ENCODE peak calls at places on chromosome 20, in eight cellular contexts. A is GM12865, D is fibroblast of the aortic adventitia, Y is HFFc6, F is GM06990, G is cardiac fibroblast, B is upper lobe of left lung, S is left ventricle myocardium inferior. U is an unnamed sample.

GRCh38 chr20:17010181-17010580 is 216.7 kb upstream of the PCSK2 start:
- DNase-seq in D (no peak), Y (no peak), B (no peak), G (no peak), F (no peak), S (no peak), A (no peak), U (no peak)

GRCh38 chr20:58650181-58650775 is 805 bp upstream of the STX16 start:
- DNase-seq in D (peak), Y (no peak), G (no peak), F (peak), S (peak), B (peak), A (peak), U (peak)

GRCh38 chr20:10357974-10358373 is 76.0 kb downstream of the MKKS start:
- DNase-seq in D (peak), S (no peak), F (no peak), G (peak), B (no peak), A (no peak), Y (no peak), U (no peak)

GRCh38 chr20:25273046-25273445 is 25.2 kb downstream of the PYGB start:
- DNase-seq in G (no peak), F (no peak), D (no peak), Y (no peak), A (no peak), B (no peak), S (peak), U (no peak)

GRCh38 chr20:57667924-57668782 is 41.7 kb downstream of the PMEPA1 start:
- DNase-seq in D (no peak), B (peak), F (no peak), Y (no peak), G (no peak), A (no peak), S (no peak), U (no peak)

GRCh38 chr20:44772636-44773035 is 27.0 kb downstream of the KCNK15 start:
- DNase-seq in D (no peak), Y (no peak), B (peak), S (no peak), G (no peak), F (no peak), A (no peak), U (no peak)

GRCh38 chr20:8299921-8300320 is 167.9 kb downstream of the PLCB1 start:
- DNase-seq in A (no peak), S (no peak), B (no peak), G (peak), D (peak), F (no peak), Y (peak), U (no peak)

GRCh38 chr20:16821211-16822089 is 73.3 kb downstream of the OTOR start:
- DNase-seq in A (peak), F (peak), D (peak), B (peak), G (peak), S (no peak), Y (peak), U (peak)

GRCh38 chr20:23293689-23294088 is 56.9 kb upstream of the NXT1 start:
- DNase-seq in Y (no peak), B (no peak), F (no peak), S (peak), G (no peak), A (no peak), D (peak), U (no peak)

GRCh38 chr20:45704969-45705637 is at the start of gene WFDC10B:
- DNase-seq in F (no peak), Y (no peak), S (no peak), A (no peak), D (no peak), G (no peak), B (no peak), U (no peak)

GRCh38 chr20:32135983-32136515 is 26.5 kb downstream of the TM9SF4 start:
- DNase-seq in F (no peak), S (no peak), D (no peak), G (no peak), Y (no peak), A (no peak), B (no peak), U (no peak)

DNA sequence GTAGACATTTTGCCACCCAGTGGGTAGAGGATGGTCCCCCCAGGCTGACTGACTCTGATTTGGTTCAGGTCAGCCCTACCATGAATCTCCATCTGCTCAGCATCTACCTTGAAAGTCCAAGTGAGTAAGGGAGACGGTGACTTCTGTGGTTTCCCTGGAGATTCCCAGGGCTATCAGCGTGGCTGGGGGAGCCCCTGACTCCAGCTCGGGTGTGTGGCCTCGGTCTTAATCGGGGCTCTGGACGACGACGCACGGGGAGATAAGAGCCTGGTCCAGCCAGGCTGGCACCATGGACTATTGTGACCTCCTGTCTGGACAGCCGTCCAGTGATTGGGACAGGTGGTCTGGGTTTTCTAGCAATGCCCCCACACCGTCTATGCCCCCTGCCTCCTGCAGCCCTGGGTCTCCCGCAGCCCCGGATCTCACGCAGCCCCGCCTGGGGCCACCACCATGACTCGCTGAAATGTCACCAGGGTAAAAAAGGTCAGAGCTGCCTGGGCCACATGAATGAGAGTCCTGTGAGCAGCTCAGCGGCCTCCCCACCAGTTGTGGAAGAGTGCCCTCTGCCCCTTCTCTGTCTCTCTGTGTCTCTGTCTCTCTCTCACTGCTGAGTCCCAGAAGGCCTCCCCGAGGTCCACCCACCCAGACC is 47.1 kb upstream of the GATA5 start:
- DNase-seq in F (no peak), A (no peak), G (no peak), D (no peak), B (peak), Y (no peak), S (no peak), U (no peak)
- TF ChIP-seq CTCF in F (no peak), A (no peak), G (no peak), D (no peak), B (no peak), Y (no peak), S (no peak), U (no peak)

GRCh38 chr20:33567949-33568348 is 78.1 kb downstream of the CBFA2T2 start:
- DNase-seq in Y (no peak), F (no peak), A (no peak), S (no peak), D (no peak), G (no peak), B (no peak), U (no peak)

GRCh38 chr20:33569290-33570094 is 79.6 kb downstream of the CBFA2T2 start:
- DNase-seq in A (no peak), G (no peak), F (no peak), D (no peak), B (no peak), S (no peak), Y (no peak), U (no peak)

GRCh38 chr20:33566781-33567603 is 77.1 kb downstream of the CBFA2T2 start:
- DNase-seq in Y (no peak), B (no peak), G (no peak), F (no peak), D (no peak), A (no peak), S (no peak), U (no peak)

GRCh38 chr20:33568378-33569289 is 78.7 kb downstream of the CBFA2T2 start:
- DNase-seq in Y (no peak), S (peak), F (peak), G (peak), B (peak), D (peak), A (no peak), U (peak)

DNA sequence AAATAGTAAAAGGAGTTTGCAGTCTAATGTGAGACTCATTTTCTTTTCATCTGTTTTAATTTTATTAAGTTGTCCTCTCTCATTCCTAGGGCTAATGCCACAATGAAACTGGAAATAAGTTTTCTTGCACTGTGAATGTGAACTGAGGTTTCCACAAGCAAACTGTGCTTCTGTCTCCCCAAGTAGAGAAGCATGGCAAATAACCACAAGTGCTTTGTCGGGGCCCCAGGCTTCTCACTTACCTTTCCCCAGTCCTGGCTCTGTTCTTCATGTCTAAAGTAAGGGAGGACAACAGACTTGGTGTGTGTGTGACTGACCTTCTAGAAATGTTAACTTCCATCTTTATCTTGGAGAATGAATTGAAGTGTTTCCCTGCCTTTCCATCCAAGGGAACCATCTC is 80.8 kb downstream of the CBFA2T2 start:
- DNase-seq in D (no peak), B (no peak), Y (no peak), F (no peak), A (peak), S (no peak), G (no peak), U (peak)
- TF ChIP-seq CTCF in D (no peak), B (no peak), Y (no peak), F (no peak), A (no peak), S (no peak), G (no peak), U (no peak)

GRCh38 chr20:2399390-2399789 is 18.7 kb downstream of the TGM6 start:
- DNase-seq in S (no peak), Y (no peak), B (peak), F (no peak), D (no peak), G (no peak), A (no peak), U (no peak)

GRCh38 chr20:2401527-2401926 is 20.8 kb downstream of the TGM6 start:
- DNase-seq in F (no peak), G (no peak), Y (no peak), A (no peak), B (no peak), D (no peak), S (no peak), U (no peak)

GRCh38 chr20:2403291-2404052 is 22.8 kb downstream of the TGM6 start:
- DNase-seq in G (no peak), B (peak), D (no peak), Y (no peak), F (no peak), A (no peak), S (no peak), U (no peak)

GRCh38 chr20:2400290-2400689 is 19.6 kb downstream of the TGM6 start:
- DNase-seq in B (no peak), A (no peak), F (no peak), D (no peak), S (no peak), Y (no peak), G (no peak), U (no peak)

DNA sequence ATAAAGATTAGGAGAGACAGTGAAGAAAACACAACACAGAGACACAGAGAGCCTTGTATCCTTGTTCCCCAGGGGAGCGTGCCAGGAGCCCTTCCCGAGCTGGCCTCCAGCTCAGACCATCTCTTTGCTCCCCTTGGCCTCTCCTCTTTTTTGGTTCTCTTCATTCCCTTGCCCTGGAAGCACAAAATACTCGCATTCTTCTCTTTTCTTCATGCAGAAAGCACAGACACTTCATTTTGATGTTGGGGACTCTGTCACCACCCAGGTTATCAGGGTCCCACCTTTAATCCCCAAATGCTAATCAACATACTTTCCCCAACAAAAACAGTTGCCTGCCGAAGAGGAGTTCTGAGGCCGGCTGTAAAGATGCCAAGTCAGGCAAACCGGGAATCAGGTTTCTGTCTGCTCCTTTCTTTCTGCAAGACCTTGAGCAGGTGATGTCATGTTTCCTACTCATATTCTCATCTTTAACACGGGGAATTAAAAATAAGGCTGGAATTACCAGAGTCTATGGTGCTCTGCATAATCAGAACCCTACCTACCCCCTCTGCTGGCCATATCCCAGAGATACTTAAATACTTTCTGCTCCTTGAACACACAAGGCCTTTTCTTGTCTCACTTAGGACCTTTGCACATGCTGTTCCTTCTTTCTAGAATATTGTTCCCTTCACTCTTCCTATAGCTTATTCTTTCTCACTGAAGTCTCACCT is 21.7 kb downstream of the TGM6 start:
- DNase-seq in S (no peak), F (no peak), D (peak), B (no peak), Y (peak), A (peak), G (peak), U (no peak)
- TF ChIP-seq CTCF in S (no peak), F (no peak), D (peak), B (no peak), Y (peak), A (no peak), G (peak), U (no peak)

GRCh38 chr20:19349879-19350278 is 137.4 kb downstream of the SLC24A3 start:
- DNase-seq in A (no peak), G (no peak), Y (no peak), D (no peak), S (no peak), B (no peak), F (no peak), U (no peak)
- TF ChIP-seq CTCF in A (no peak), G (no peak), Y (no peak), D (no peak), S (no peak), B (no peak), F (no peak), U (no peak)

GRCh38 chr20:63878855-63879254 is 13.8 kb downstream of the TPD52L2 start:
- DNase-seq in S (no peak), A (no peak), G (no peak), B (no peak), F (no peak), D (no peak), Y (no peak), U (no peak)

GRCh38 chr20:63873477-63873971 is 8.5 kb downstream of the TPD52L2 start:
- DNase-seq in G (peak), D (peak), F (no peak), S (no peak), A (no peak), Y (peak), B (peak), U (no peak)

GRCh38 chr20:63876489-63877036 is 11.5 kb downstream of the TPD52L2 start:
- DNase-seq in Y (no peak), D (no peak), F (no peak), B (peak), G (no peak), S (no peak), A (no peak), U (no peak)

GRCh38 chr20:63877755-63878470 is 12.8 kb downstream of the TPD52L2 start:
- DNase-seq in G (no peak), F (no peak), A (no peak), Y (no peak), S (no peak), B (peak), D (no peak), U (no peak)

GRCh38 chr20:63874254-63874653 is 9.2 kb downstream of the TPD52L2 start:
- DNase-seq in A (no peak), Y (no peak), D (no peak), G (peak), B (no peak), S (no peak), F (no peak), U (no peak)
- TF ChIP-seq CTCF in A (no peak), Y (no peak), D (no peak), G (no peak), B (no peak), S (no peak), F (no peak), U (no peak)

GRCh38 chr20:38386852-38387251 is 40.6 kb downstream of the LBP start:
- DNase-seq in Y (no peak), B (no peak), G (no peak), S (no peak), D (no peak), F (no peak), A (no peak), U (no peak)

GRCh38 chr20:38386004-38386403 is 39.7 kb downstream of the LBP start:
- DNase-seq in A (no peak), D (no peak), B (no peak), Y (no peak), G (no peak), S (no peak), F (no peak), U (no peak)

GRCh38 chr20:38383147-38383546 is 36.9 kb downstream of the LBP start:
- DNase-seq in G (no peak), A (no peak), S (no peak), Y (no peak), B (no peak), F (no peak), D (no peak), U (no peak)

GRCh38 chr20:38392356-38392755 is 42.8 kb downstream of the SNHG17 start:
- DNase-seq in Y (no peak), D (no peak), G (no peak), F (no peak), A (no peak), B (no peak), S (no peak), U (no peak)

GRCh38 chr20:38387953-38388352 is 41.7 kb downstream of the LBP start:
- DNase-seq in S (no peak), G (no peak), D (no peak), B (no peak), F (no peak), A (no peak), Y (no peak), U (no peak)
- TF ChIP-seq CTCF in S (no peak), G (no peak), D (no peak), B (no peak), F (no peak), A (no peak), Y (no peak), U (no peak)

GRCh38 chr20:51616060-51616459 is 73.5 kb upstream of the NFATC2 start:
- DNase-seq in Y (no peak), F (no peak), S (no peak), G (no peak), D (no peak), A (peak), B (no peak), U (no peak)
- TF ChIP-seq CTCF in Y (peak), F (peak), S (no peak), G (peak), D (no peak), A (peak), B (no peak), U (no peak)

DNA sequence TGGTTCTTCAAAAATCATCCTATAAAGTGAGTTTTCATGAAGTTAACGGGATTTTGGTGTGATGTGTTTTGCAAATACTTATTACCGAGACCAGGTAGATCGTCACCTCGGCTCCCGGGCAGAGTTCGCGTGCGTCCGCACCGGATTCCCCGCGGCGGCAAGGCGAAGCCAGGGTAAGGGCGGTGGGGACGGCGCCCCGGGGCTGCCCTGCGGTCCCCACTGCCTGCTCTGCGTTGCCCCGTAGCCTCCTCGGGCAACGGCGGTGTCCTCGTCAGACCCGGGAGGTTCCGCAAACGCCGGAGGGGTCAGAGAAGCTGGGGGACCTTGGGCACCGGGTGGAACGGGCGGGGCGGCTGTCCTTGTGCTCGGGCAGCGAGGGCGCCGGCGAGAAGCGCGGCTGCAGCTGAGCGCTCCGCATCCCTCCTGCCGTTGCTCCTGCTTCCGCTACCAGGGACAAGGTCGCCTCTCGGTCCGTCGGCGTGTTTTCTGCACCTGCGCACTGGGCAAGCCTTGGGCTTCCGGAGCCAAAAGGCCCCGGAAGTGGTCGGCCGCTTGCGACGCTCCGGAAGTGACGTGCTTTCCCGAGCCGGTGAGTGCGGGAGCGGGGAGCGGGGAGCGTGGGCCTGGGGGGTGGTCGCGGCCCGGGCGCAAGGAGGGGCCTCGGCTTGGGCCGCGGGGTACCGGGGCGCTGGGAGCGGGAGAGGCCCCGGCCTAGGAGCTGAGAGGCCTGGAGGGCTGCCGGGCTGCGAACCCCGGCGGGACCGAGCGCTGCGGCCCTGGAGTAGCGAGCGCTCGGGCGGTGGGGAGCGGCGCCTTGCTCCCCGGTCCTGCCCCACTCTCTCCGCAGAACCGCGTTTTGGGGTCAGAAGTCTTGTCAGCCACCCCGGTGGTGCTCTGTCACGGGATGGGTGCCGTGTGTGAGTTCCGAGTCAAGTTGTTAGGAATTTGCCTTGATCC is at the start of gene MTG2:
- DNase-seq in F (peak), G (peak), A (peak), D (peak), B (peak), Y (peak), S (peak), U (peak)
- TF ChIP-seq CTCF in F (no peak), G (peak), A (no peak), D (no peak), B (peak), Y (no peak), S (peak), U (no peak)

DNA sequence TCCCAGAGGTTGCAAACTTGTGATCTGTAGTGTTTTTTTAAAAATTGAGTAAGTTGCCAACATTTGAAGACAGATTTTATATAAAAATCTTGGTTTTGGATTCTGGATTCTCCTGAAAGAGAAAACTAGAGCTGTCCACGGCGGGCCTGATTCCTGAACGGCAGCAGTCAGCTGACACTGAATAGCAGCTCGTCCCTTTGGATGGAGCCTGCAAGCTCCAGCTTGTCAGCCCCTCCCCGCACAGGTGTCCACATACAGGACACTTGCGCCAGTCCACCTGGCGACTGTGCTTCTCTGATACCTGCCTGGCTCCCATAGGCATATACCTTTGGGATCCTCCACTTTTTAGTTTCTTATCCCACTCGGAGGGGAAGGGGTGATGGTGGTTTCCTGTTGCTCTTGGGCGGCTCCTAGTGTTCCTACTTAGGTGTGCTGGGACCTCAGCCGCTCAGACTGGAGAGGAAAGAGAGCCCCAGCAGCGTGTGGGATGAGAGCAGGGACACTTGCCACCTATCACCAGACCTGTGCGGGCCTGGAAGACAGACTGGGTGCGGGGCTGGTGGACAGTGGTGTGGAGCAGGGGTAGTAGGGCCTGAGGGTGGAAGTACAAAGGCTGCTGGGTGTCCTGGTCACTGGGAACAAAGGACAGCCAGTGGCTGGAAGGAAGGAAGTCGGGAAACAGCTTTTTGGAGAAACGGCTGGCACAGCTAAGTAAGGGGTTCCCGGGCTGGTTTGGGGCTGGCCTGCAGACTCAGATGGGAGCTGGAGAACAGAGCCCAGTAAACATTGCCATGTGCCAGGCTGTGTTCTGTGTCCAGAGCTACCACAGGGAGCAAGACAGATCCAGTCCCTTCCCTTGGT is 18.3 kb downstream of the GHRH start:
- DNase-seq in Y (no peak), A (no peak), S (no peak), B (no peak), G (no peak), F (no peak), D (no peak), U (no peak)
- TF ChIP-seq CTCF in Y (peak), A (no peak), S (no peak), B (no peak), G (peak), F (no peak), D (no peak), U (no peak)

U was measured in GM20000.